ENCODE peak calls at places on chromosome 3, in nine cellular contexts. H, J, N, Q, C, O, S, B and V are unnamed samples.

GRCh38 chr3:184314700-184315505 is 497 bp downstream of the EIF4G1 start:
- DNase-seq in H (peak), J (peak), N (peak), Q (peak), C (peak), O (peak), S (peak), B (no peak), V (peak)

GRCh38 chr3:139353920-139354556 is 10.2 kb downstream of the MRPS22 start:
- DNase-seq in H (peak), J (no peak), N (peak), Q (no peak), C (peak), O (peak), S (peak), B (peak), V (no peak)

GRCh38 chr3:5122741-5123706 is 932 bp downstream of the ARL8B start:
- DNase-seq in H (peak), J (peak), N (peak), Q (peak), C (peak), O (peak), S (peak), B (no peak), V (no peak)

GRCh38 chr3:15064299-15064834 is 748 bp downstream of the MRPS25 start:
- DNase-seq in H (no peak), J (no peak), N (peak), Q (no peak), C (no peak), O (no peak), S (peak), B (no peak), V (no peak)

GRCh38 chr3:430186-430585 is 233.6 kb downstream of the CHL1 start:
- DNase-seq in H (no peak), J (no peak), N (no peak), Q (no peak), C (no peak), O (no peak), S (no peak), B (no peak), V (no peak)

GRCh38 chr3:63467392-63467791 is 185.1 kb upstream of the SNTN start:
- DNase-seq in H (no peak), J (no peak), N (no peak), Q (no peak), C (no peak), O (no peak), S (no peak), B (no peak), V (no peak)

GRCh38 chr3:65958216-65958615 is 80.5 kb downstream of the MAGI1 start:
- DNase-seq in H (no peak), J (no peak), N (no peak), Q (no peak), C (no peak), O (no peak), S (no peak), B (no peak), V (no peak)

GRCh38 chr3:52001443-52001974 is 5.8 kb upstream of the RPL29 start:
- DNase-seq in H (peak), J (peak), N (peak), Q (peak), C (peak), O (peak), S (peak), B (no peak), V (peak)

GRCh38 chr3:89803711-89804110 is 696.3 kb downstream of the EPHA3 start:
- DNase-seq in H (no peak), J (no peak), N (no peak), Q (no peak), C (no peak), O (no peak), S (no peak), B (no peak), V (no peak)

GRCh38 chr3:57287205-57287604 is 5.3 kb downstream of the ASB14 start:
- DNase-seq in H (no peak), J (no peak), N (no peak), Q (no peak), C (no peak), O (no peak), S (no peak), B (no peak), V (no peak)

GRCh38 chr3:27559835-27560234 is 75.7 kb upstream of the SLC4A7 start:
- DNase-seq in H (no peak), J (no peak), N (peak), Q (no peak), C (peak), O (no peak), S (peak), B (peak), V (no peak)

GRCh38 chr3:97711664-97712063 is 52.9 kb upstream of the ARL6 start:
- DNase-seq in H (no peak), J (no peak), N (no peak), Q (no peak), C (no peak), O (no peak), S (no peak), B (no peak), V (no peak)

GRCh38 chr3:57856675-57857074 is 100.6 kb downstream of the SLMAP start:
- DNase-seq in H (no peak), J (no peak), N (peak), Q (no peak), C (no peak), O (no peak), S (peak), B (no peak), V (no peak)

GRCh38 chr3:13536832-13537231 is 12.1 kb upstream of the FBLN2 start:
- DNase-seq in H (no peak), J (no peak), N (no peak), Q (no peak), C (no peak), O (no peak), S (no peak), B (no peak), V (no peak)

GRCh38 chr3:133865136-133865855 is 30.4 kb downstream of the RAB6B start:
- DNase-seq in H (no peak), J (no peak), N (no peak), Q (no peak), C (no peak), O (no peak), S (no peak), B (no peak), V (no peak)

GRCh38 chr3:48899298-48899697 is 616 bp upstream of the SLC25A20 start:
- DNase-seq in H (no peak), J (no peak), N (no peak), Q (no peak), C (no peak), O (no peak), S (no peak), B (no peak), V (no peak)

GRCh38 chr3:58484049-58484721 is 7.7 kb upstream of the KCTD6 start:
- DNase-seq in H (no peak), J (no peak), N (no peak), Q (no peak), C (no peak), O (no peak), S (no peak), B (no peak), V (no peak)

GRCh38 chr3:113271189-113271588 is 59.8 kb downstream of the BOC start:
- DNase-seq in H (no peak), J (no peak), N (no peak), Q (no peak), C (no peak), O (no peak), S (no peak), B (no peak), V (no peak)

GRCh38 chr3:117512975-117513374 is 803.4 kb downstream of the TUSC7 start:
- DNase-seq in H (no peak), J (no peak), N (no peak), Q (no peak), C (no peak), O (no peak), S (no peak), B (no peak), V (no peak)

GRCh38 chr3:65729553-65729952 is 309.2 kb downstream of the MAGI1 start:
- DNase-seq in H (no peak), J (no peak), N (peak), Q (no peak), C (peak), O (no peak), S (no peak), B (peak), V (no peak)

GRCh38 chr3:65854606-65855304 is 184.0 kb downstream of the MAGI1 start:
- DNase-seq in H (no peak), J (no peak), N (peak), Q (no peak), C (no peak), O (no peak), S (no peak), B (no peak), V (no peak)

GRCh38 chr3:75886971-75887526 is 101.7 kb upstream of the ZNF717 start:
- DNase-seq in H (no peak), J (no peak), N (no peak), Q (no peak), C (no peak), O (no peak), S (peak), B (no peak), V (no peak)

GRCh38 chr3:16906679-16907078 is 21.9 kb downstream of the PLCL2 start:
- DNase-seq in H (no peak), J (no peak), N (peak), Q (no peak), C (no peak), O (no peak), S (no peak), B (no peak), V (no peak)

GRCh38 chr3:154301556-154301955 is 22.7 kb downstream of the DHX36 start:
- DNase-seq in H (no peak), J (no peak), N (no peak), Q (no peak), C (no peak), O (no peak), S (no peak), B (no peak), V (no peak)

GRCh38 chr3:134317106-134317947 is 56.9 kb downstream of the AMOTL2 start:
- DNase-seq in H (no peak), J (no peak), N (peak), Q (no peak), C (no peak), O (no peak), S (no peak), B (no peak), V (peak)

GRCh38 chr3:46386206-46386605 is 15.5 kb downstream of the CCR5 start:
- DNase-seq in H (no peak), J (peak), N (peak), Q (no peak), C (peak), O (no peak), S (peak), B (no peak), V (no peak)

GRCh38 chr3:48692551-48692950 is 6.8 kb upstream of the NCKIPSD start:
- DNase-seq in H (no peak), J (no peak), N (no peak), Q (no peak), C (no peak), O (no peak), S (no peak), B (no peak), V (no peak)

GRCh38 chr3:114411292-114411691 is 117.5 kb downstream of the TIGIT start:
- DNase-seq in H (no peak), J (no peak), N (peak), Q (no peak), C (no peak), O (no peak), S (no peak), B (no peak), V (no peak)
- TF ChIP-seq CTCF in H (no peak), J (no peak), N (no peak), Q (no peak), C (no peak), O (no peak), S (no peak), B (no peak), V (no peak)

GRCh38 chr3:8481380-8481779 is 20.2 kb upstream of the LMCD1 start:
- DNase-seq in H (no peak), J (no peak), N (peak), Q (no peak), C (no peak), O (no peak), S (no peak), B (no peak), V (no peak)
- TF ChIP-seq CTCF in H (no peak), J (no peak), N (peak), Q (no peak), C (peak), O (peak), S (no peak), B (no peak), V (no peak)

DNA sequence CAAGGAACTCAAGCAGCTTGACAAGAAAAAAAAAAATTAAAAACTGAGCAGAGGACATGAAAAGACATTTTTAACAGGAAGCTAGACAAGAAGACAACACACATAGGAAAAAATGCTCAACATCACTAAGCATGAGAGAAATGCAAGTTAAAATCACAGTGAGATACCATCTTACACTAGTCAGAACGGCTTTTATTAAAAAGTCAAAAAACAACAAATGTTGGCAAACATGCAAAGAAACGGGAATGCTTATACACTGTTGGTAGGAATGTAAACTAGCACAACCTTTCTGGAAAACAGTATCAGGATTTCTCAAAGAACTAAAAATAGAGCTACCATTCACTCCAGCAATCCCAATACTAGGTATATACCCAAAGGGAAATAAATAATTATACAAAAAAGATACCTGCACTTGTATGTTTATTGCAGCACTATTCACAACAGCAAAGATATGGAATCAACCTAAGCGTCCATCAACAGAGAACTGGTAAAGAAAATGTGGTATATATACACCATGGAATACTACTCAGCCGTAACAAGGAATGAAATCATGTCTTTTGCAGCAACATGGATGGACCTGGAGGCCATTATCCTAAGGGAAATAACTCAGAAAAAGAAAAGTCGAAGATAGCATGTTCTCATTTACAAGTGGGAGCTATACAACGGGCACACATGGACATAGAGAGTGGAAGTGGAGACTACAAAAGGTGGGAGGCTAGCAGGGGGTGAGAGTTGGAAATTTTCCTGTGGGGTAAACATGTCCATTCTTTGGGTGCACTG is 5.2 kb downstream of the GOLIM4 start:
- DNase-seq in H (no peak), J (no peak), N (no peak), Q (no peak), C (no peak), O (no peak), S (no peak), B (no peak), V (no peak)
- TF ChIP-seq CTCF in H (no peak), J (no peak), N (no peak), Q (no peak), C (no peak), O (no peak), S (no peak), B (no peak), V (no peak)

GRCh38 chr3:197256104-197256503 is 42.3 kb downstream of the DLG1 start:
- DNase-seq in H (no peak), J (no peak), N (no peak), Q (no peak), C (no peak), O (no peak), S (no peak), B (no peak), V (no peak)
- TF ChIP-seq CTCF in H (no peak), J (no peak), N (no peak), Q (no peak), C (peak), O (no peak), S (no peak), B (no peak), V (no peak)

GRCh38 chr3:100006570-100007271 is 107.6 kb downstream of the FILIP1L start:
- DNase-seq in H (no peak), J (no peak), N (peak), Q (no peak), C (peak), O (no peak), S (no peak), B (peak), V (no peak)
- TF ChIP-seq CTCF in H (no peak), J (no peak), N (peak), Q (no peak), C (peak), O (no peak), S (no peak), B (peak), V (no peak)

GRCh38 chr3:150222646-150223045 is 185.5 kb upstream of the TSC22D2 start:
- DNase-seq in H (no peak), J (no peak), N (no peak), Q (no peak), C (no peak), O (no peak), S (no peak), B (no peak), V (no peak)
- TF ChIP-seq CTCF in H (no peak), J (no peak), N (no peak), Q (no peak), C (no peak), O (no peak), S (no peak), B (no peak), V (no peak)

GRCh38 chr3:53318522-53318921 is 28.8 kb downstream of the DCP1A start:
- DNase-seq in H (no peak), J (no peak), N (peak), Q (no peak), C (peak), O (no peak), S (no peak), B (peak), V (no peak)

GRCh38 chr3:53324011-53324544 is 23.3 kb downstream of the DCP1A start:
- DNase-seq in H (no peak), J (no peak), N (no peak), Q (no peak), C (no peak), O (peak), S (no peak), B (no peak), V (no peak)

DNA sequence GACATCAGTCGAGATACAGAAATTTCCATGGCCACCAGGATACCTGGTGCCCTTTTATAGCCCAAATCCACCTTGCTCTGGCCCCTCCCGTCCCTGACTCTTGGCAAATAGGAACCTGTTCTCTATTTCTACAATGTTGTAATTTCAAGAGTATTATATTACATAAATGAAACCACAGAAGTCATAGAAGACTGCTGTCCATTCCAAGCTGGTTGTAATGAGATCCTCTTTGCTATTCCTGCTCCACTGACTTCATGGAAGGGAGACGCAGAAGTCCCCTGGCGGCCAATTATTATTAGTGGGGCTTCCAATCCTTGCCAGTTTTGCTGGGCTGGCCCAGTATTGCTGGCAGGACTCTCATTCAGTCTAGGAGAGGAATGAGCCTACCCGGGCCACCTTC is 26.6 kb downstream of the DCP1A start:
- DNase-seq in H (no peak), J (no peak), N (peak), Q (no peak), C (no peak), O (no peak), S (no peak), B (no peak), V (no peak)
- TF ChIP-seq CTCF in H (no peak), J (no peak), N (no peak), Q (no peak), C (no peak), O (no peak), S (no peak), B (no peak), V (no peak)

GRCh38 chr3:146658841-146659240 is 53.7 kb upstream of the PLSCR5 start:
- DNase-seq in H (no peak), J (no peak), N (no peak), Q (no peak), C (no peak), O (no peak), S (no peak), B (no peak), V (no peak)

GRCh38 chr3:146653978-146654377 is 48.8 kb upstream of the PLSCR5 start:
- DNase-seq in H (no peak), J (no peak), N (no peak), Q (no peak), C (no peak), O (no peak), S (no peak), B (no peak), V (no peak)

GRCh38 chr3:146650691-146651090 is 45.5 kb upstream of the PLSCR5 start:
- DNase-seq in H (no peak), J (no peak), N (no peak), Q (no peak), C (no peak), O (no peak), S (no peak), B (no peak), V (no peak)

GRCh38 chr3:146655333-146655996 is 50.3 kb upstream of the PLSCR5 start:
- DNase-seq in H (no peak), J (no peak), N (no peak), Q (no peak), C (no peak), O (no peak), S (no peak), B (no peak), V (no peak)
- TF ChIP-seq CTCF in H (no peak), J (no peak), N (no peak), Q (no peak), C (no peak), O (no peak), S (no peak), B (no peak), V (no peak)

DNA sequence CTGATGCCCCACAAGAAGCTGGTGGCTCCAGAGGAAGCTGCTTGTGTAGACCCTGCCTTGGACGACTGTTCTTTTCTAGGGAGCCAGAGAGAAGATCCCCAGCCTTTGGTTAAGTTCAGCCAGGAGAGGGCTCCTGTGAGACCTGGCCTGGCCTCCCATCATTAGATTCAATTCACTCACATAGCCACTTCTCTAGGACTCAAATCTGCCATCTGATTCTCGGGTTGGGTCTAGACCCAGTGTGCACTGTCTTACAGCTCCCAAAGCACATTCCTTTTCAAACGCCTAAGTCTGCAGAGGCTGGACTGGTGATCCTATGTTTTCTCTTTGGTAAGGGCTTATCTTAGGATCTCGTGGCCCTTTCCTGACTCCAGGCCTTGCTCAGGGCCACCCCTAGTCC is 81.7 kb upstream of the NPHP3 start:
- DNase-seq in H (no peak), J (no peak), N (no peak), Q (no peak), C (peak), O (no peak), S (no peak), B (no peak), V (no peak)
- TF ChIP-seq CTCF in H (peak), J (no peak), N (no peak), Q (no peak), C (peak), O (peak), S (no peak), B (no peak), V (peak)